ENCODE peak calls at places on chromosomes 5 and 9, in nine cellular contexts. Z, H, J, V, T, R, P, D and C are unnamed samples.

GRCh38 chr9:120715331-120715924 is 1.2 kb upstream of the MEGF9 start:
- DNase-seq in D (peak; percentile 73), H (no peak), J (no peak), V (peak; percentile 68), R (no peak), P (peak; percentile 55), T (peak; percentile 10), Z (no peak), C (no peak)

GRCh38 chr5:174348582-174348981 is 303.1 kb downstream of the NSG2 start:
- DNase-seq in D (no peak), R (no peak), P (no peak), H (no peak), J (no peak), V (no peak), Z (no peak), T (no peak), C (peak; percentile 35)

GRCh38 chr5:170297589-170298462 is at the start of gene LCP2:
- DNase-seq in D (no peak), T (no peak), H (no peak), V (no peak), J (peak; percentile 45), Z (peak; percentile 46), R (no peak), P (no peak), C (no peak)

GRCh38 chr5:137265457-137265856 is 233.7 kb downstream of the SPOCK1 start:
- DNase-seq in R (no peak), V (peak; percentile 25), P (no peak), J (no peak), D (peak; percentile 18), Z (no peak), H (no peak), T (no peak), C (no peak)

GRCh38 chr9:73162987-73163763 is 11.5 kb downstream of the ANXA1 start:
- DNase-seq in R (no peak), D (no peak), H (no peak), Z (no peak), V (no peak), T (no peak), J (no peak), P (no peak), C (no peak)

GRCh38 chr5:172666251-172666650 is 25.2 kb downstream of the NEURL1B start:
- DNase-seq in P (no peak), V (no peak), H (no peak), J (peak; percentile 39), T (no peak), Z (no peak), D (peak; percentile 32), R (no peak), C (no peak)

GRCh38 chr9:69027355-69028097 is 8.0 kb upstream of the FXN start:
- DNase-seq in D (peak; percentile 39), H (no peak), T (peak; percentile 4), J (peak; percentile 73), R (peak; percentile 51), Z (peak; percentile 66), V (peak; percentile 65), P (peak; percentile 39), C (peak; percentile 60)

GRCh38 chr5:164504141-164504772 is 998.8 kb downstream of the MAT2B start:
- DNase-seq in H (no peak), R (peak; percentile 61), T (peak; percentile 12), P (peak; percentile 42), D (peak; percentile 38), V (peak; percentile 55), J (peak; percentile 55), Z (peak; percentile 21), C (peak; percentile 83)

GRCh38 chr9:113622600-113623400 is 159.3 kb downstream of the RGS3 start:
- DNase-seq in P (peak; percentile 97), Z (peak; percentile 76), J (no peak), T (no peak), V (peak; percentile 81), H (peak; percentile 57), R (no peak), D (peak; percentile 73), C (no peak)

GRCh38 chr5:71701409-71701808 is 17.7 kb upstream of the CARTPT start:
- DNase-seq in Z (no peak), P (no peak), H (no peak), R (no peak), J (no peak), V (no peak), T (no peak), D (no peak), C (no peak)

GRCh38 chr5:146825033-146825432 is 53.5 kb downstream of the PPP2R2B start:
- DNase-seq in Z (no peak), H (no peak), D (peak; percentile 4), R (peak; percentile 14), T (no peak), J (peak; percentile 26), P (peak; percentile 37), V (peak; percentile 6), C (no peak)

GRCh38 chr9:3337515-3337914 is 188.3 kb downstream of the RFX3 start:
- DNase-seq in V (peak; percentile 59), Z (no peak), J (no peak), T (no peak), P (no peak), D (peak; percentile 62), H (no peak), R (no peak), C (no peak)